ENCODE peak calls at places on chromosomes 12 and 14, in seven cellular contexts. E is mesenchymal stem cell, H is mesendoderm, J is neuronal stem cell, I is IMR-90, U is H1, X is trophoblast cell. Q is an unnamed sample.

GRCh38 chr14:30655124-30655523 is 33.0 kb downstream of the SCFD1 start:
- DNase-seq in I (peak), H (no peak), U (no peak), J (no peak), X (no peak), E (peak), Q (no peak)

GRCh38 chr12:33427071-33427470 is 12.5 kb downstream of the SYT10 start:
- DNase-seq in X (peak), E (no peak), J (no peak), H (peak), U (no peak), I (no peak), Q (peak)

GRCh38 chr12:188910-189621 is 24.9 kb downstream of the SLC6A12 start:
- DNase-seq in X (peak), E (peak), J (peak), H (peak), U (peak), I (peak), Q (peak)

GRCh38 chr14:42884100-42884499 is 1277.4 kb downstream of the LRFN5 start:
- DNase-seq in X (no peak), U (no peak), I (peak), J (no peak), E (peak), H (peak), Q (no peak)

GRCh38 chr12:76032043-76032981 is 736 bp upstream of the PHLDA1 start:
- DNase-seq in X (no peak), E (peak), U (no peak), H (peak), I (peak), J (no peak), Q (peak)

GRCh38 chr12:100553851-100554404 is 19.6 kb upstream of the GAS2L3 start:
- DNase-seq in E (peak), U (no peak), J (no peak), I (peak), H (no peak), X (no peak), Q (no peak)

GRCh38 chr12:14910090-14910915 is 24.6 kb upstream of the MGP start:
- DNase-seq in J (no peak), X (no peak), E (no peak), I (peak), H (no peak), U (no peak), Q (no peak)

GRCh38 chr12:112810235-112810917 is 18.8 kb downstream of the RPH3A start:
- DNase-seq in E (no peak), I (no peak), J (no peak), U (no peak), H (peak), X (no peak), Q (no peak)

GRCh38 chr12:109432842-109433304 is 44.2 kb downstream of the KCTD10 start:
- DNase-seq in J (peak), H (peak), U (peak), E (peak), X (peak), I (peak), Q (peak)

GRCh38 chr12:25197608-25198007 is 2.6 kb downstream of the ETFRF1 start:
- DNase-seq in H (no peak), E (no peak), I (no peak), U (no peak), J (no peak), X (no peak), Q (no peak)

DNA sequence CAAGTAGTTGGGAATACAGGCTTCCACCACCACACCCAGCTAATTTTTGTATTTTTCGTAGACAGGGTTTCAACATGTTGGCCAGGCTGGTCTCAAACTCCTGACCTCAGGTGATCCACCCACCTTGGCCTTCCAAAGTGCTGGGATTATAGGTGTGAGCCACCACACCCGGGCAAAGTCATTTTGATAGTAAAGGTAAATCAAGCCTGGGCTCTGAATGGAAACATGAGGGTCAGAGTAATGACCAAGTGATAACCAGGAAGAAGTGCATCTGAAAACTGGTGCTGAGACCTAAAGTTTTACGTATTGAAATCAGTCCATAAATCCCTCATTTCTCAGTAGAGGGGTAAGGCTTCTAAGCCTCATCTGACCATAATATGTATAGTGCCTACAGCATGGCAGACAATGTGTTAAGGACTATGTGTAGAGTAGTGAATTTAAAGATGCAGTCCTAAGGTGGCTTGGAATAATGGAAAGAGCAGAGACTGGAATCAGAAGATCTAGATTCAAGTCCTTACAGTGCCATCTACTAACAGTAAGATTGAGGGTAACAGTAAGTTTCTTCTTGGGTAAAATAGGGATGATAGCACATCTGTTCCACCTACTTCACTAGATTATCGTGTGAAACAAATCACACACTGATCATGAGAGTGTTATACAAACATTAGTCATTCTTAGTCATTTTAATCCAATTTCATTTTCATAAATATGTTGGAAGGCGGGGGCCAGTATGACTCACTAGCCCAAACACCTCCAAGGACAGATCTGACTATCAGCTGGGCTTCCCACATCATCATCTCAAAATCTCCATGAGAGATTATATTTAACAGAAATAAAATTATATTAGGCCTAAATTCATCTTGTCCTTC is 11.2 kb downstream of the MAP4K5 start:
- DNase-seq in E (peak), J (no peak), X (no peak), H (no peak), I (peak), U (no peak), Q (no peak)
- H3K4ac ChIP-seq in E (no peak), J (no peak), X (no peak), H (no peak), I (peak), U (no peak), Q (no peak)

GRCh38 chr14:85752179-85752578 is 222.2 kb downstream of the FLRT2 start:
- DNase-seq in I (no peak), E (no peak), X (no peak), U (no peak), J (no peak), H (no peak), Q (no peak)
- H3K27ac ChIP-seq in I (no peak), E (no peak), X (no peak), U (no peak), J (no peak), H (no peak), Q (no peak)

GRCh38 chr12:81759215-81759991 is at the start of gene PPFIA2:
- DNase-seq in X (no peak), H (peak), U (peak), I (peak), J (peak), E (peak), Q (peak)

GRCh38 chr12:81757731-81758325 is 1.3 kb downstream of the PPFIA2 start:
- DNase-seq in U (no peak), E (no peak), H (no peak), J (no peak), X (no peak), I (no peak), Q (no peak)

DNA sequence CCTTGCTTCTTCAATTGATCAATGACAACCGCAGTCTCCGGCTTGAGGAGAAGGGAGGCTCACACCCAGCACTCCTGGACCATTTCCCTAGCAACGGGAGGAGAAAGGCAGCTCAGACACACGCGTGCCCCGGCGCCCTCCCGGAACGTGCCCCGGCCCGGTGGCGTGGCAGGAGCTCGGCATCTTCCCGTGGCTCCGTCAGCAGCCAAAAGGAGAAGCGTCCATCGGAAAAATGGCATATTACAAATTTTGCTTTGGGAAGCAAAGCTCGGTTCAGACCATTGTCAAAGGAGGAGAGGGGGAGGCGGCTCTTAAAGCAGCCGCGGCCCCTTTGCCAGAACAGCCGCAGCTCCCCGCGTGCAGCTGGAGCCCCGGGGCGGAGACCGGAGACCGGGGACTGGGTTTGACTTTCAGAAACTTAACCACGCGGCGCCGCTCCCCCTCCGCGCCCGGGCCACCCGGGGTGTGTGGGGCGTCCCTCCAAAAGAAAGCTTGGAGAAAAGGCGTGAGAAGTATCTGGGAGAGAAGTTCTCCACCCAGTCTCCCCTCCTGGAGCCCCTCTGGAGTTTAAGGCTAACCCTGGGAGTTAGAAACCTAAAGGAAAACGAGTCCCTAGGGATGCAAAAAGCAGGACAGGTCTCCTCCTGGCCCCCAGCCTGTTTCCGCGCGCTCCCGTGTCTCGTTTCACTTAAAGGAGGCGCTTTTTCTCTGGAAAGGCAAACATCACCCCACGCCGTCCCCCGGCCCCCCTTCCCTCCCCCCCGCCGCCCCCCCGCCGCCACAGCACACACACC is 532 bp downstream of the PPFIA2 start:
- DNase-seq in X (no peak), J (peak), E (peak), U (peak), I (no peak), H (peak), Q (peak)
- H3K9ac ChIP-seq in X (no peak), J (peak), E (peak), U (no peak), I (no peak), H (no peak), Q (peak)

GRCh38 chr12:114668905-114669304 is 15.1 kb downstream of the TBX3 start:
- DNase-seq in H (peak), I (no peak), U (no peak), X (no peak), J (peak), E (no peak), Q (no peak)
- H3K4ac ChIP-seq in H (peak), I (peak), U (no peak), X (peak), J (no peak), E (peak), Q (no peak)

GRCh38 chr14:76943072-76943471 is 85.4 kb downstream of the IRF2BPL start:
- DNase-seq in E (no peak), X (no peak), H (no peak), J (no peak), U (no peak), I (no peak), Q (no peak)
- H3K27ac ChIP-seq in E (no peak), X (no peak), H (no peak), J (no peak), U (no peak), I (no peak), Q (no peak)

DNA sequence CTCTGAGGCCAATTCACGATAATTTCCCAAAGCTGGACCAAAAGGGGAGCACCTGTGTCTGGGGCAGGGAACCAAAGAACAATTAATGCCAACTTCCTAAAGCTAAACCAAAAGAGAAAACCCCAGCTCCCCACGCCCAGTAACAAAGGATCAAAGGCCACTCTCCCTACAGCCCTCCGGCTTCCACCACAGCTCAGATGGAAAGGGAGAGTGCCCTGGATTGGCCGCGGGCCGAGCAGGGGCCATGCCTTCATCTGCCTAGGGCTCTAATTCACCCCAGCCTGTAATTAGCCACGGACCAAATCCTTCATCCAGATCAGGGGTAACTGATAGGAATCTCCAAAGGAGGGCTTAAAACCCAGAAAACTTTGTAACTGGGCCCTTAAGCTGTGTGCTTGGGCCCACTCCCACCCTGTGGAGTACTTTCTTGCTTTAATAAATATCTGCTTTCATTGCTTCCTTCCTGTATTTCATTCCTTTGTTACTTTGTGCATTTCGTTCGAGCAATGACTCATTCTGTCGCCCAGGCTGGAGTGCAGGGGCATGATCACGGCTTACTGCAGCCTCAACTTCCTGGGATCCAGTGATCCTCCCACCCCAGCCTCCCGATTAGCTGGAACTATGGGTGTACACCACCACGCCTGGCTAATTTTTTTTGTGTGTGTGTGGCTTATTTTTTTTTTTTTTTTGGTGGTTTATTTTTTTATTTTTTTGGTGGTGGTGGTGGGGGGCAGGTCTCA is 65.5 kb upstream of the PPP4R3A start:
- DNase-seq in I (no peak), X (no peak), E (no peak), J (no peak), U (no peak), H (no peak), Q (peak)
- H3K9ac ChIP-seq in I (no peak), X (no peak), E (no peak), J (no peak), U (no peak), H (no peak), Q (no peak)

GRCh38 chr12:78931466-78931990 is 67.0 kb downstream of the SYT1 start:
- DNase-seq in X (no peak), U (no peak), E (no peak), J (no peak), I (peak), H (no peak), Q (no peak)

GRCh38 chr12:78933014-78933413 is 68.4 kb downstream of the SYT1 start:
- DNase-seq in X (no peak), E (no peak), I (peak), U (no peak), J (no peak), H (no peak), Q (no peak)

GRCh38 chr12:78928200-78929074 is 63.9 kb downstream of the SYT1 start:
- DNase-seq in E (peak), I (peak), H (no peak), J (no peak), X (no peak), U (no peak), Q (no peak)

GRCh38 chr12:78929075-78929418 is 64.5 kb downstream of the SYT1 start:
- DNase-seq in U (no peak), J (no peak), I (no peak), X (peak), H (no peak), E (no peak), Q (no peak)
- H3K4ac ChIP-seq in U (no peak), J (no peak), I (peak), X (no peak), H (no peak), E (no peak), Q (no peak)

DNA sequence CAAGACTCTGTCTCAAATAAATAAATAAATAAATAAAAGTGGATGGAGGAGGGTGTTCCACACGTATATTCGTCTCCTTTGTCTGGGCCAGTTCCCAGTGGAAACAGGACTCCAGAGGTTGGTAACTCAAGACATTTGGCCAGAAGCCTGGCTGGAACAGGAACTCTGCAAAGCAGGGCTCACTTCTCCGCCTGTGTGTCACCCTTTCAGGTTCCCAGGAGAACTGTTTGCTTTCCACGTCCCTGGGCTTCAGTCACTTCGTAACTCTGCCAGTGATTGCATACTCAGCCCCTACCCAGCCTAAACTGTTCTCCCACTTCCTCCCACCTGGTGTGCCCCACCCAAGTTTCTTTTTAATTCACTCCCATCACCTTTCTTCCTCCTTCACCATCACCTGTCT is 7.0 kb upstream of the UBE2N start:
- DNase-seq in H (no peak), U (no peak), I (no peak), X (no peak), E (no peak), J (no peak), Q (no peak)
- H3K27ac ChIP-seq in H (no peak), U (no peak), I (no peak), X (no peak), E (no peak), J (no peak), Q (no peak)

GRCh38 chr12:116590561-116590960 is 31.4 kb downstream of the MAP1LC3B2 start:
- DNase-seq in I (no peak), E (no peak), J (no peak), U (no peak), X (peak), H (peak), Q (no peak)

GRCh38 chr12:116592116-116592637 is 33.0 kb downstream of the MAP1LC3B2 start:
- DNase-seq in X (no peak), H (no peak), J (no peak), U (no peak), E (no peak), I (no peak), Q (no peak)

GRCh38 chr12:116594325-116595038 is 35.3 kb downstream of the MAP1LC3B2 start:
- DNase-seq in I (no peak), U (no peak), J (no peak), H (no peak), X (no peak), E (no peak), Q (no peak)

GRCh38 chr12:116592731-116593130 is 33.5 kb downstream of the MAP1LC3B2 start:
- DNase-seq in E (no peak), X (no peak), I (no peak), H (no peak), U (no peak), J (no peak), Q (no peak)

DNA sequence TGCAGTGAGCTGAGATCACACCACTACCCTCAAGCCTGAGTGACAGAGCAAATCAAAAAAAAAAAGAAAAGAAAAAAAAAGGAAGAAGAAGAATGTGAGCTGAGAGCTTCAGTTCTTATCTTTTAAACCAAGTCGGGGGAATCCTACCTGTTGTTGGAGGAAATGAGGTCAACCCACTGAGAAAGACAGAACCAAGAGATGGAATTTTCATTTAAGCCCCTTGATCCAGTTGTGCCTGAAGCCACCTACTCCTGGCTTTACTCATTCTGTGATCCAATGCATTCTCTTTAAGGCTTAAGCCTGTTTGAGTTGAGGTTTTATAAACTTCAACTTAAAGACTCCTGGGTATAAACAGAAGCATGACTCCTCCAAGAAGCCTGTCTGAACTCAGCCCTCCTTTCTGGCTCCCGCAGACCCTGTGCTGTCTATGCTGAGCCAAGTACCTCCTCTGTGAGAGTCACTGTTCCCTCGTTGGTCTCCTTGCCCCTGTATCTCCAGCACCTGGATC is 32.5 kb downstream of the MAP1LC3B2 start:
- DNase-seq in E (peak), X (no peak), H (peak), I (peak), U (no peak), J (no peak), Q (no peak)
- H3K9ac ChIP-seq in E (peak), X (no peak), H (no peak), I (no peak), U (no peak), J (no peak), Q (no peak)